ENCODE peak calls at places on chromosomes 16 and 17, in six cellular contexts. One of them, this sample, is unnamed.

GRCh38 chr17:40372031-40372430 is 7.5 kb upstream of the GJD3 start:
- DNase-seq in mesenchymal stem cell: no peak
- DNase-seq in mesendoderm: no peak
- DNase-seq in IMR-90: no peak
- DNase-seq in H1: no peak
- DNase-seq in neuronal stem cell: no peak
- DNase-seq in this sample: no peak

GRCh38 chr16:667780-668518 is at the start of gene RHOT2:
- DNase-seq in mesenchymal stem cell: peak
- DNase-seq in mesendoderm: peak
- DNase-seq in neuronal stem cell: peak
- DNase-seq in H1: peak
- DNase-seq in IMR-90: peak
- DNase-seq in this sample: peak

GRCh38 chr16:77836801-77837200 is 48.4 kb downstream of the VAT1L start:
- DNase-seq in mesenchymal stem cell: no peak
- DNase-seq in IMR-90: no peak
- DNase-seq in neuronal stem cell: no peak
- DNase-seq in mesendoderm: no peak
- DNase-seq in H1: no peak
- DNase-seq in this sample: no peak

GRCh38 chr17:27553019-27553511 is 77.9 kb upstream of the LGALS9 start:
- DNase-seq in H1: no peak
- DNase-seq in mesendoderm: peak
- DNase-seq in IMR-90: no peak
- DNase-seq in mesenchymal stem cell: no peak
- DNase-seq in neuronal stem cell: no peak
- DNase-seq in this sample: no peak

GRCh38 chr16:4142268-4142667 is 26.0 kb upstream of the ADCY9 start:
- DNase-seq in H1: no peak
- DNase-seq in neuronal stem cell: no peak
- DNase-seq in IMR-90: no peak
- DNase-seq in mesenchymal stem cell: no peak
- DNase-seq in mesendoderm: no peak
- DNase-seq in this sample: no peak

GRCh38 chr16:81384006-81384405 is 60.6 kb upstream of the CMIP start:
- DNase-seq in mesenchymal stem cell: no peak
- DNase-seq in neuronal stem cell: peak
- DNase-seq in IMR-90: peak
- DNase-seq in H1: no peak
- DNase-seq in mesendoderm: peak
- DNase-seq in this sample: no peak

GRCh38 chr16:77680496-77680895 is 41.8 kb upstream of the NUDT7 start:
- DNase-seq in neuronal stem cell: no peak
- DNase-seq in mesenchymal stem cell: no peak
- DNase-seq in IMR-90: no peak
- DNase-seq in mesendoderm: no peak
- DNase-seq in H1: no peak
- DNase-seq in this sample: no peak

GRCh38 chr17:50959341-50959740 is 93.2 kb upstream of the TOB1 start:
- DNase-seq in IMR-90: no peak
- DNase-seq in neuronal stem cell: no peak
- DNase-seq in H1: no peak
- DNase-seq in mesendoderm: no peak
- DNase-seq in mesenchymal stem cell: no peak
- DNase-seq in this sample: no peak

GRCh38 chr17:18039535-18040286 is 503 bp downstream of the GID4 start:
- DNase-seq in mesenchymal stem cell: peak
- DNase-seq in H1: no peak
- DNase-seq in IMR-90: no peak
- DNase-seq in mesendoderm: peak
- DNase-seq in neuronal stem cell: peak
- DNase-seq in this sample: peak

GRCh38 chr17:29749045-29749825 is 126.5 kb upstream of the CORO6 start:
- DNase-seq in IMR-90: peak
- DNase-seq in mesenchymal stem cell: no peak
- DNase-seq in mesendoderm: no peak
- DNase-seq in H1: no peak
- DNase-seq in neuronal stem cell: no peak
- DNase-seq in this sample: no peak

GRCh38 chr16:25546781-25547180 is 145.0 kb upstream of the HS3ST4 start:
- DNase-seq in neuronal stem cell: no peak
- DNase-seq in mesenchymal stem cell: no peak
- DNase-seq in mesendoderm: no peak
- DNase-seq in H1: no peak
- DNase-seq in IMR-90: no peak
- DNase-seq in this sample: no peak

GRCh38 chr16:56708821-56709685 is 20.9 kb upstream of the NUP93 start:
- DNase-seq in IMR-90: no peak
- DNase-seq in mesenchymal stem cell: no peak
- DNase-seq in mesendoderm: no peak
- DNase-seq in H1: no peak
- DNase-seq in neuronal stem cell: no peak
- DNase-seq in this sample: no peak

GRCh38 chr17:50440838-50441829 is 15.1 kb downstream of the ACSF2 start:
- DNase-seq in H1: no peak
- DNase-seq in mesenchymal stem cell: no peak
- DNase-seq in IMR-90: no peak
- DNase-seq in mesendoderm: no peak
- DNase-seq in neuronal stem cell: no peak
- DNase-seq in this sample: no peak

GRCh38 chr17:18250259-18250658 is 8.3 kb downstream of the FLII start:
- DNase-seq in mesendoderm: no peak
- DNase-seq in mesenchymal stem cell: no peak
- DNase-seq in IMR-90: no peak
- DNase-seq in neuronal stem cell: no peak
- DNase-seq in H1: no peak
- DNase-seq in this sample: no peak

GRCh38 chr17:77317091-77317519 is 176.3 kb downstream of the SEC14L1 start:
- DNase-seq in mesendoderm: no peak
- DNase-seq in mesenchymal stem cell: peak
- DNase-seq in H1: no peak
- DNase-seq in neuronal stem cell: no peak
- DNase-seq in IMR-90: no peak
- DNase-seq in this sample: no peak

GRCh38 chr17:77316651-77317050 is 175.9 kb downstream of the SEC14L1 start:
- DNase-seq in neuronal stem cell: no peak
- DNase-seq in H1: no peak
- DNase-seq in IMR-90: no peak
- DNase-seq in mesenchymal stem cell: no peak
- DNase-seq in mesendoderm: no peak
- DNase-seq in this sample: no peak

GRCh38 chr17:77315010-77315409 is 174.2 kb downstream of the SEC14L1 start:
- DNase-seq in mesenchymal stem cell: no peak
- DNase-seq in mesendoderm: no peak
- DNase-seq in neuronal stem cell: no peak
- DNase-seq in IMR-90: no peak
- DNase-seq in H1: no peak
- DNase-seq in this sample: no peak

GRCh38 chr17:77315551-77316190 is 174.9 kb downstream of the SEC14L1 start:
- DNase-seq in IMR-90: no peak
- DNase-seq in mesendoderm: peak
- DNase-seq in H1: no peak
- DNase-seq in neuronal stem cell: no peak
- DNase-seq in mesenchymal stem cell: peak
- DNase-seq in this sample: no peak

GRCh38 chr17:77316191-77316641 is 175.4 kb downstream of the SEC14L1 start:
- DNase-seq in IMR-90: peak
- DNase-seq in mesendoderm: peak
- DNase-seq in neuronal stem cell: no peak
- DNase-seq in mesenchymal stem cell: peak
- DNase-seq in H1: peak
- DNase-seq in this sample: peak
- H2BK15ac ChIP-seq in IMR-90: peak
- H2BK15ac ChIP-seq in mesendoderm: no peak
- H2BK15ac ChIP-seq in neuronal stem cell: no peak
- H2BK15ac ChIP-seq in mesenchymal stem cell: peak
- H2BK15ac ChIP-seq in H1: no peak
- H2BK15ac ChIP-seq in this sample: no peak

DNA sequence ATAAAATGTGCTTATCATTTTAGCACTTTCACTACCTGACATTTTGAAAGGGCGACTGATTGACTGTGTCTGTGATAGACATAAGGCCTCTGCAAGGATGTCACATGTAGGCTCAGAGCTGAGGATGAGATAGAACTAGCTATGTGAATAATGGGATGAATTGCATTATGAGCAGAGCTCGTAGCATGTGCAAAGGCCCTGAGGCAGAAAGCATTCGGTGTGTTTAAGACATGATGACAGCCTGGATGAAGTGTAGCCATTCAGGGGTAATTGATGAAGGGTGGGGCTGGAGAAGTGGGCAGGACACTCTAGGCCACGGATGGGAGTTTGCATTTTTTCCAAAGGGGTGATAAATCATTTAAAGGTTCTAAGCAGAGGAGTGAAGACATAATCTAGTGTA is 62.6 kb downstream of the USP43 start:
- DNase-seq in mesendoderm: no peak
- DNase-seq in neuronal stem cell: no peak
- DNase-seq in IMR-90: no peak
- DNase-seq in mesenchymal stem cell: no peak
- DNase-seq in H1: no peak
- DNase-seq in this sample: no peak
- H2BK15ac ChIP-seq in mesendoderm: no peak
- H2BK15ac ChIP-seq in neuronal stem cell: no peak
- H2BK15ac ChIP-seq in IMR-90: no peak
- H2BK15ac ChIP-seq in mesenchymal stem cell: no peak
- H2BK15ac ChIP-seq in H1: no peak
- H2BK15ac ChIP-seq in this sample: no peak

DNA sequence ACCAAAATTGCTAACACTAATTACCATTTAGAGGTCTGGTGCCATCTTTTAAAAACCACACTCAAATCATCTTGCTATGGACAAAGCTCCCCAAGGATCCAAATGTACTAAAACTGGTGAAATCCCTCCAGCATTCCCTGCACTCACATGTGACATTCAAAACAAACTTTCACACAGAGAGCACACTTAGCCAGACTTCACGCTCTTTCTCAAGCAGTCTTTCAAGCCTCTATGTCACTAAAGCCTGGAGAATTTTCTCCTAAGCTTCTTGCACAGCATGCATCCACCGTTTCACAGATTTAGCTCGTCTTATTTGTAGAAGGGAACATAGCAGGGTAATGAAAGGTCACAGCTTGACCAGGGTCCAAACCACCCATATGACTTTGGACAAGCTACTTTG is 19.3 kb downstream of the CMTM3 start:
- DNase-seq in IMR-90: no peak
- DNase-seq in neuronal stem cell: no peak
- DNase-seq in mesenchymal stem cell: no peak
- DNase-seq in mesendoderm: peak
- DNase-seq in H1: no peak
- DNase-seq in this sample: no peak
- H2BK15ac ChIP-seq in IMR-90: no peak
- H2BK15ac ChIP-seq in neuronal stem cell: no peak
- H2BK15ac ChIP-seq in mesenchymal stem cell: no peak
- H2BK15ac ChIP-seq in mesendoderm: no peak
- H2BK15ac ChIP-seq in H1: no peak
- H2BK15ac ChIP-seq in this sample: no peak

DNA sequence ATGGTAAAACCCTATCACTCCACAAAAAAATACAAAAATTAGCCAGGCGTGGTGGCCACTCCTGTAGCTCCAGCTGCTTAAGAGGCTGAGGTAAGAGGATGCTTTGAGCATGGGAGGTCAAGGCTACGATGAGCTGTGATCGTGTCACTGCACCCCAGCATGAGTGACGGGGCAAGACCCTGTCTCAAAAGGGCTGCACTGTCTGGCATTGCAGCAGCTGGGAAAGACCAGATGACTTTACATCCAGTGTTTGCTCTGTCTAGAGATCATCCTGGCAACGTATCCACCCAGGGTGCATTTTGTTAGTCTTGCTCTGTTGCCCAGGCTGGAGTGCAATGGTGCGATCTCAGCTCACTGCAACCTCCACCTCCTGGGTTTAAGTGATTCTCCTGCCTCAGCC is 52.0 kb downstream of the MRM3 start:
- DNase-seq in IMR-90: no peak
- DNase-seq in mesenchymal stem cell: no peak
- DNase-seq in neuronal stem cell: no peak
- DNase-seq in mesendoderm: no peak
- DNase-seq in H1: no peak
- DNase-seq in this sample: no peak
- H2BK15ac ChIP-seq in IMR-90: no peak
- H2BK15ac ChIP-seq in mesenchymal stem cell: no peak
- H2BK15ac ChIP-seq in neuronal stem cell: no peak
- H2BK15ac ChIP-seq in mesendoderm: no peak
- H2BK15ac ChIP-seq in H1: no peak
- H2BK15ac ChIP-seq in this sample: no peak

GRCh38 chr17:19676901-19677300 is 28.4 kb downstream of the ALDH3A2 start:
- DNase-seq in mesenchymal stem cell: no peak
- DNase-seq in H1: no peak
- DNase-seq in neuronal stem cell: no peak
- DNase-seq in mesendoderm: no peak
- DNase-seq in IMR-90: no peak
- DNase-seq in this sample: no peak
- H2BK15ac ChIP-seq in mesenchymal stem cell: no peak
- H2BK15ac ChIP-seq in H1: no peak
- H2BK15ac ChIP-seq in neuronal stem cell: no peak
- H2BK15ac ChIP-seq in mesendoderm: no peak
- H2BK15ac ChIP-seq in IMR-90: no peak
- H2BK15ac ChIP-seq in this sample: no peak

This sample was measured in H9.